ENCODE peak calls at places on chromosomes 7 and 10, in nine cellular contexts. P is HCEC 1CT; W is amniotic stem cell; L is left cardiac atrium; R is stomach; V is NCI-H1417; Y is epithelial cell of esophagus; G is NCI-H1105 treated with DMSO at 0.1 percent for 48 hours; H is activated CD8-positive, alpha-beta T cell treated with anti-CD3 and anti-CD28 coated beads for 36 hours. C is an unnamed sample.
A peak's percentile ranks its signal among the peaks of the same experiment; 100 is the strongest.

GRCh38 chr7:41816111-41816510 is 113.2 kb upstream of the INHBA start:
- DNase-seq in P (no peak), W (no peak), L (no peak), R (no peak), V (no peak), Y (no peak), G (no peak), H (peak; percentile 65), C (peak; percentile 41)

GRCh38 chr7:32879460-32879859 is 12.1 kb downstream of the KBTBD2 start:
- DNase-seq in P (peak; percentile 15), W (no peak), L (no peak), R (no peak), V (no peak), Y (peak; percentile 40), G (no peak), H (no peak), C (no peak)

GRCh38 chr10:70742537-70743429 is 42.4 kb downstream of the TBATA start:
- DNase-seq in P (peak; percentile 56), W (no peak), L (peak; percentile 53), R (no peak), V (no peak), Y (no peak), G (no peak), H (peak; percentile 42), C (peak; percentile 56)

GRCh38 chr10:91907033-91907594 is 2.2 kb downstream of the FGFBP3 start:
- DNase-seq in P (no peak), W (no peak), L (no peak), R (no peak), V (no peak), Y (no peak), G (no peak), H (no peak), C (no peak)

GRCh38 chr7:24475573-24475972 is 97.7 kb upstream of the PALS2 start:
- DNase-seq in P (no peak), W (no peak), L (no peak), R (no peak), V (no peak), Y (no peak), G (no peak), H (no peak), C (no peak)

GRCh38 chr10:131114846-131115245 is 196.7 kb downstream of the TCERG1L start:
- DNase-seq in P (no peak), W (no peak), L (no peak), R (no peak), V (no peak), Y (no peak), G (no peak), H (no peak), C (no peak)

GRCh38 chr7:129843982-129844840 is 108.5 kb downstream of the UBE2H start:
- DNase-seq in P (no peak), W (no peak), L (no peak), R (no peak), V (no peak), Y (no peak), G (no peak), H (peak; percentile 40), C (no peak)

GRCh38 chr10:114453576-114453975 is 49.3 kb upstream of the AFAP1L2 start:
- DNase-seq in P (no peak), W (no peak), L (no peak), R (no peak), V (no peak), Y (no peak), G (no peak), H (no peak), C (no peak)

GRCh38 chr7:139054101-139054500 is 18.3 kb upstream of the ZC3HAV1L start:
- DNase-seq in P (no peak), W (no peak), L (no peak), R (no peak), V (no peak), Y (peak; percentile 12), G (no peak), H (no peak), C (no peak)

GRCh38 chr10:72277340-72277995 is 3.7 kb downstream of the DDIT4 start:
- DNase-seq in P (no peak), W (no peak), L (no peak), R (no peak), V (no peak), Y (no peak), G (no peak), H (no peak), C (no peak)

GRCh38 chr10:113221756-113222168 is 271.7 kb downstream of the TCF7L2 start:
- DNase-seq in P (no peak), W (no peak), L (no peak), R (no peak), V (no peak), Y (peak; percentile 24), G (peak; percentile 0), H (no peak), C (no peak)

GRCh38 chr7:39507866-39508551 is 58.2 kb upstream of the YAE1 start:
- DNase-seq in P (no peak), W (no peak), L (no peak), R (no peak), V (peak; percentile 86), Y (no peak), G (no peak), H (peak; percentile 27), C (no peak)

GRCh38 chr10:61753453-61753852 is 90.7 kb downstream of the CABCOCO1 start:
- DNase-seq in P (no peak), W (no peak), L (no peak), R (no peak), V (no peak), Y (no peak), G (no peak), H (no peak), C (no peak)

C was measured in CMK.